ENCODE peak calls at places on chromosomes 7 and 10, in seven cellular contexts. T, P, U, R, Y, N and H are unnamed samples.

GRCh38 chr10:36450385-36450784 is 675.0 kb upstream of the ANKRD30A start:
- DNase-seq in R (no peak), N (no peak), T (no peak), U (peak; percentile 87), Y (peak; percentile 4), P (no peak), H (no peak)

GRCh38 chr10:122113161-122113944 is 124.4 kb downstream of the TACC2 start:
- DNase-seq in U (peak; percentile 66), T (peak; percentile 90), R (no peak), P (peak; percentile 75), N (peak; percentile 77), Y (peak; percentile 73), H (peak; percentile 92)

GRCh38 chr7:6430271-6430940 is 17.3 kb downstream of the DAGLB start:
- DNase-seq in R (peak; percentile 31), T (no peak), Y (no peak), U (peak; percentile 68), P (no peak), N (no peak), H (no peak)

GRCh38 chr7:101912711-101913110 is 95.3 kb downstream of the CUX1 start:
- DNase-seq in Y (no peak), T (no peak), U (no peak), P (no peak), N (no peak), R (no peak), H (peak; percentile 9)

GRCh38 chr7:133478591-133479135 is 225.8 kb downstream of the EXOC4 start:
- DNase-seq in R (no peak), N (no peak), Y (no peak), U (no peak), T (no peak), P (no peak), H (no peak)

GRCh38 chr7:102064361-102065025 is 222.2 kb upstream of the SH2B2 start:
- DNase-seq in P (peak; percentile 35), R (no peak), Y (peak; percentile 45), U (no peak), N (peak; percentile 68), T (peak; percentile 82), H (peak; percentile 64)

GRCh38 chr10:15122477-15123030 is 25.4 kb downstream of the RPP38 start:
- DNase-seq in P (no peak), Y (no peak), R (no peak), T (no peak), N (no peak), U (no peak), H (no peak)

GRCh38 chr7:40303996-40304395 is 169.2 kb downstream of the SUGCT start:
- DNase-seq in R (no peak), U (peak; percentile 75), P (no peak), N (no peak), T (no peak), Y (no peak), H (no peak)

GRCh38 chr10:31940839-31941653 is 12.4 kb upstream of the ARHGAP12 start:
- DNase-seq in T (no peak), P (no peak), Y (peak; percentile 34), R (peak; percentile 13), U (peak; percentile 96), N (peak; percentile 98), H (peak; percentile 86)

GRCh38 chr10:42933454-42934340 is 143.2 kb upstream of the RET start:
- DNase-seq in R (no peak), U (peak; percentile 0), N (no peak), Y (peak; percentile 52), P (peak; percentile 33), T (no peak), H (no peak)

GRCh38 chr10:6274040-6274439 is 71.3 kb downstream of the PFKFB3 start:
- DNase-seq in R (no peak), U (no peak), N (no peak), P (no peak), T (no peak), Y (no peak), H (no peak)

DNA sequence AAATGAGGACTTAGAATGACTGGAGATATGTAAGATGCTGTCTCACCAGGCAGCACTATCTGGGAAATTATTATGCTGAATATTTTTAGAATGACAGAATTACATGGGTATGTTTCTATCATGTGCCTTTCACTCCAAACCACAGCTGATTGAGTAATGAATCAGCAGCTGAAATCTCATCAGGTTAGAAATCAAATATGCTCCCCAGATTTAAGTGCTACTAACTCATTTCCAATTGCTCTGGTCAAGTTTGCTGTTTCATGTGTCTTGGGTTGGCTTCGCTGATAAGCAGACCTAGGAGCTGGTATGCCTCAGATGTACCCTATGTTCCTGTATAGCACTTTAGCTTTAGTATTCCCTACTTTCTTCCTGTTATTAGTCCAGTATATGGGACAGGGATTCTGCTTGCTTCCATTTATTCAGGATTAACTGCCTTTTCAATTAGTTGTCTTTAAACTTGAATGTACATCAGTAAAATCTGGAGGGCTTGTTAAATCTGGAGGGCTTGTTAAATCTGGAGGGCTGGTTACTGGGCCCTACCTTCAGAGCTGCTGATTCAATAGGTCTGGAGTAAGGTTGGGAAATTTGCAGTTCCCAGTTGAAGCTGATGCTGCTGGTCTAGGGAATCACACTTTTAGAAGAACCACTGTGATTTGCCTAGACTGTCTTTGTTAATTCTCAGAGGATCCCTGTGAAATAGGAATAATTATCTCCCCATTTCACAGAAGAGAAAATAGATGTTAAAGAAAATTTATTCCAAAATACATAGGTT is 172.9 kb downstream of the DKK1 start:
- DNase-seq in U (peak; percentile 93), P (no peak), R (no peak), T (no peak), N (peak; percentile 45), Y (no peak), H (no peak)
- H3K27ac ChIP-seq in U (peak overlapping the region; percentile 77), P (no peak overlapping the region), R (no peak overlapping the region), T (no peak overlapping the region), N (peak overlapping the region; percentile 87), Y (no peak overlapping the region), H (no peak overlapping the region)

GRCh38 chr7:29044529-29044928 is 86.4 kb upstream of the TRIL start:
- DNase-seq in Y (no peak), P (no peak), R (no peak), U (peak; percentile 20), T (no peak), N (no peak), H (no peak)

GRCh38 chr7:29045258-29046095 is 87.3 kb upstream of the TRIL start:
- DNase-seq in N (no peak), T (no peak), U (no peak), Y (no peak), R (no peak), P (no peak), H (no peak)

GRCh38 chr7:29042893-29043292 is 84.8 kb upstream of the TRIL start:
- DNase-seq in N (no peak), P (no peak), R (no peak), U (no peak), T (no peak), Y (peak; percentile 45), H (no peak)

DNA sequence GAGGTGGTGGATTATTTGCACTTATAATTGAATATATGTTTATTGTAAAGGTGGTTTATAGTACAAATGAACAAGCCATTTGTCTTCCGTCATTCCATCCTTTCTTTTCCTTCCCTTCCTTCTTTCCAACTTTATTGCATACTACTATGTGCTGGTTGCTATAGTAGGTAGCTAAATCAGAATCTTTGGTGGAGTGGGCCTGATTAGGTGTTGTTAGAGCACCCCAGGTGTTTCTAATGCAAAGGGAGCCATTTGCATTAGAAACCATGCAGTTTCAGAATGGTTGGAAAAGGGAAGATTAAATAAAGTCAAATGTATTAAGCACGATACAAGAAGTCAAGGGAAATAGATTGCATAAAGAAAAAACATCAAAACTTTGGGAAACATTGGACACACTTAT is 88.8 kb upstream of the TRIL start:
- DNase-seq in U (no peak), P (no peak), Y (no peak), N (no peak), T (no peak), R (no peak), H (no peak)
- H3K27ac ChIP-seq in U (no peak overlapping the region), P (no peak overlapping the region), Y (no peak overlapping the region), N (no peak overlapping the region), T (no peak overlapping the region), R (no peak overlapping the region), H (no peak overlapping the region)

GRCh38 chr10:7948601-7949000 is 105.9 kb upstream of the GATA3 start:
- DNase-seq in R (no peak), T (no peak), Y (no peak), P (no peak), U (peak; percentile 54), N (no peak), H (no peak)
- H3K27ac ChIP-seq in R (no peak overlapping the region), T (no peak overlapping the region), Y (no peak overlapping the region), P (no peak overlapping the region), U (peak overlapping the region; percentile 20), N (no peak overlapping the region), H (no peak overlapping the region)

GRCh38 chr7:115679976-115680375 is 350.6 kb downstream of the TFEC start:
- DNase-seq in Y (peak; percentile 52), T (no peak), U (peak; percentile 44), R (peak; percentile 5), P (no peak), N (peak; percentile 59), H (no peak)

GRCh38 chr7:115680921-115681320 is 349.6 kb downstream of the TFEC start:
- DNase-seq in Y (no peak), U (no peak), N (no peak), R (no peak), P (no peak), T (no peak), H (no peak)

GRCh38 chr7:115682507-115682906 is 348.1 kb downstream of the TFEC start:
- DNase-seq in Y (no peak), N (no peak), T (no peak), P (no peak), R (no peak), U (no peak), H (no peak)

GRCh38 chr7:115679423-115679822 is 351.1 kb downstream of the TFEC start:
- DNase-seq in P (no peak), Y (no peak), U (no peak), R (no peak), T (no peak), N (no peak), H (no peak)

DNA sequence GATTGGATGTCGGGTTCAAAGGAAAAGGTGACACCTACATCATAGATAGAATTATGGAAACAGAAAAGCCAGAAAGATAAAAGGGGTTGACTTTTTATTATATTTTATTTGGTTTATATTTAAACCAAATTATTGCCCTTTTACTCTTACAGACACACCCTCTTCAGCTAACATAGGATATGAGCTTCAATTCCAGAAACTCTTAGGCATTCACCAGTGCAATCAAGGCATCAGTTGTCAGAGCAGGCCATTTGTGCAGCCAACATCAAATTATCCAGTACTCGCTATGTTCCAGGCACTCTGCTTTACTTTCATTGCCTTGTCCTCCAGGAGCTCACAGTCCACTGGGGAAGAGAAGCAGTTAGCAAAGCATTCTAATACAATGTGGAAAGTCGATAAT is 347.5 kb downstream of the TFEC start:
- DNase-seq in P (no peak), T (no peak), N (no peak), R (no peak), U (no peak), Y (no peak), H (no peak)
- H3K27ac ChIP-seq in P (no peak overlapping the region), T (no peak overlapping the region), N (no peak overlapping the region), R (no peak overlapping the region), U (no peak overlapping the region), Y (no peak overlapping the region), H (no peak overlapping the region)

GRCh38 chr10:35398888-35399287 is 62.6 kb downstream of the CCNY start:
- DNase-seq in N (no peak), Y (no peak), T (no peak), U (no peak), P (no peak), R (no peak), H (no peak)
- H3K27ac ChIP-seq in N (no peak overlapping the region), Y (no peak overlapping the region), T (no peak overlapping the region), U (no peak overlapping the region), P (no peak overlapping the region), R (no peak overlapping the region), H (no peak overlapping the region)